ENCODE peak calls at places on chromosomes 5 and 9, in seven cellular contexts. X is heart right ventricle; O is naive thymus-derived CD4-positive, alpha-beta T cell; U is thoracic aorta; Y is Caco-2; J is heart left ventricle; F is suprapubic skin. K is an unnamed sample. For H3K9me3 and H3K27me3, the result is how much of the 10 kb centered on the place peaks cover.

GRCh38 chr5:142960309-142960696 is 190.1 kb downstream of the ARHGAP26 start:
- DNase-seq in F (no peak), O (no peak), X (no peak), J (no peak), Y (no peak), U (no peak), K (no peak)

GRCh38 chr5:14664270-14665109 is at the start of gene OTULIN:
- DNase-seq in F (peak), Y (peak), U (peak), J (peak), X (peak), O (peak), K (peak)

GRCh38 chr5:58248221-58248620 is 211.7 kb downstream of the PLK2 start:
- DNase-seq in X (no peak), U (no peak), J (no peak), F (no peak), Y (no peak), O (no peak), K (no peak)

GRCh38 chr9:130465383-130466096 is 20.8 kb downstream of the ASS1 start:
- DNase-seq in Y (no peak), X (no peak), O (no peak), J (no peak), F (no peak), U (no peak), K (no peak)

GRCh38 chr5:33072296-33072695 is 361.2 kb downstream of the NPR3 start:
- DNase-seq in F (no peak), O (no peak), U (no peak), X (no peak), J (no peak), Y (no peak), K (no peak)

GRCh38 chr9:116475201-116475600 is 211.9 kb upstream of the TRIM32 start:
- DNase-seq in Y (no peak), J (no peak), F (no peak), X (no peak), U (no peak), O (no peak), K (no peak)

GRCh38 chr9:136742640-136743391 is at the start of gene LCN10:
- DNase-seq in U (no peak), F (no peak), X (no peak), J (no peak), Y (no peak), O (no peak), K (no peak)

GRCh38 chr5:156920042-156920860 is 42.8 kb downstream of the TIMD4 start:
- DNase-seq in J (no peak), F (no peak), O (no peak), U (no peak), X (no peak), Y (no peak), K (no peak)

GRCh38 chr9:38084556-38084880 is 15.5 kb upstream of the SHB start:
- DNase-seq in F (peak), Y (no peak), U (no peak), J (no peak), O (no peak), X (no peak), K (no peak)

GRCh38 chr5:56024810-56025302 is 30.1 kb upstream of the IL6ST start:
- DNase-seq in U (no peak), J (no peak), Y (no peak), X (no peak), O (no peak), F (no peak), K (no peak)

GRCh38 chr5:147822686-147823491 is 8.6 kb downstream of the SPINK1 start:
- DNase-seq in Y (no peak), O (peak), X (peak), F (no peak), J (peak), U (no peak), K (peak)

GRCh38 chr9:130143974-130144373 is 28.2 kb upstream of the NCS1 start:
- DNase-seq in O (no peak), U (no peak), Y (no peak), J (peak), F (no peak), X (peak), K (no peak)

GRCh38 chr5:52945040-52945439 is 44.1 kb upstream of the ITGA2 start:
- DNase-seq in O (no peak), J (no peak), X (no peak), U (no peak), F (no peak), Y (no peak), K (no peak)

GRCh38 chr5:32076699-32077695 is 97.1 kb downstream of the GOLPH3 start:
- DNase-seq in U (no peak), O (peak), Y (no peak), J (peak), F (peak), X (peak), K (no peak)

GRCh38 chr5:147887026-147887627 is 8.6 kb downstream of the SCGB3A2 start:
- DNase-seq in X (no peak), J (no peak), U (no peak), Y (no peak), F (no peak), O (no peak), K (no peak)

GRCh38 chr5:125424374-125424773 is 677.9 kb upstream of the ZNF608 start:
- DNase-seq in U (no peak), X (no peak), Y (no peak), F (no peak), O (no peak), J (no peak), K (no peak)

GRCh38 chr9:134161647-134162046 is 2.7 kb downstream of the RNU6ATAC start:
- DNase-seq in Y (no peak), O (no peak), X (no peak), F (no peak), J (no peak), U (no peak), K (no peak)

GRCh38 chr5:2207966-2208544 is 325.3 kb upstream of the IRX4 start:
- DNase-seq in O (no peak), U (no peak), F (no peak), X (no peak), Y (no peak), J (no peak), K (peak)

GRCh38 chr5:145991044-145991575 is 54.7 kb downstream of the SH3RF2 start:
- DNase-seq in Y (no peak), U (no peak), X (no peak), J (no peak), O (no peak), F (no peak), K (no peak)

GRCh38 chr9:97382099-97382718 is 29.7 kb upstream of the TDRD7 start:
- DNase-seq in U (no peak), X (no peak), Y (no peak), F (no peak), J (no peak), O (no peak), K (no peak)

GRCh38 chr9:137136261-137136925 is 2.6 kb upstream of the GRIN1 start:
- DNase-seq in O (no peak), X (no peak), U (no peak), F (no peak), J (no peak), Y (no peak), K (no peak)

GRCh38 chr5:59766394-59766793 is 127.1 kb downstream of the PDE4D start:
- DNase-seq in Y (no peak), F (no peak), J (peak), X (peak), U (no peak), O (no peak), K (no peak)

GRCh38 chr5:170632985-170633234 is 129.1 kb downstream of the KCNIP1 start:
- DNase-seq in J (peak), F (no peak), O (peak), X (peak), U (peak), Y (peak), K (peak)

GRCh38 chr9:106312913-106313312 is 550.1 kb upstream of the ZNF462 start:
- DNase-seq in F (no peak), Y (no peak), J (no peak), U (no peak), X (no peak), O (no peak), K (no peak)

GRCh38 chr9:129602598-129603415 is 18.1 kb downstream of the C9orf50 start:
- DNase-seq in U (no peak), X (no peak), O (no peak), Y (no peak), J (no peak), F (no peak), K (no peak)

GRCh38 chr5:91361055-91361701 is 21.9 kb downstream of the ARRDC3 start:
- DNase-seq in X (no peak), F (no peak), Y (no peak), J (no peak), O (no peak), U (no peak), K (no peak)

GRCh38 chr5:123517479-123517878 is 5.5 kb downstream of the CSNK1G3 start:
- DNase-seq in X (no peak), F (no peak), Y (no peak), O (no peak), J (no peak), U (no peak), K (no peak)

GRCh38 chr5:123518111-123518510 is 6.1 kb downstream of the CSNK1G3 start:
- DNase-seq in Y (no peak), X (no peak), U (no peak), O (no peak), F (no peak), J (no peak), K (no peak)

GRCh38 chr5:123515904-123516303 is 3.9 kb downstream of the CSNK1G3 start:
- DNase-seq in Y (no peak), X (no peak), U (no peak), J (no peak), O (peak), F (no peak), K (no peak)

GRCh38 chr5:123524146-123524545 is 12.2 kb downstream of the CSNK1G3 start:
- DNase-seq in U (no peak), X (no peak), F (no peak), Y (no peak), O (no peak), J (no peak), K (no peak)

GRCh38 chr5:123520677-123521247 is 8.8 kb downstream of the CSNK1G3 start:
- DNase-seq in O (no peak), Y (no peak), U (no peak), F (no peak), J (no peak), X (no peak), K (no peak)
- H3K4me3 ChIP-seq in O (no peak), Y (no peak), U (no peak), F (no peak), J (no peak), X (no peak), K (no peak)

GRCh38 chr5:63803165-63803564 is 159.1 kb downstream of the HTR1A start:
- DNase-seq in X (no peak), J (no peak), Y (no peak), O (no peak), F (no peak), U (no peak), K (no peak)
- H3K9me3 ChIP-seq in X (under half), J (under half), Y (under half), O (under half), F (under half), U (under half), K (under half)

GRCh38 chr9:95515272-95516113 is 1.3 kb downstream of the PTCH1 start:
- DNase-seq in X (no peak), U (no peak), Y (peak), O (peak), J (peak), F (no peak), K (no peak)
- H3K27me3 ChIP-seq in X (under half), U (under half), Y (under half), O (under half), J (under half), F (under half), K (under half)

GRCh38 chr5:168329302-168329701 is 37.9 kb downstream of the WWC1 start:
- DNase-seq in O (no peak), U (no peak), Y (no peak), J (no peak), X (no peak), F (no peak), K (no peak)
- H3K4me3 ChIP-seq in O (no peak), U (no peak), Y (no peak), J (no peak), X (no peak), F (no peak), K (no peak)

GRCh38 chr5:180250329-180250728 is 41.3 kb upstream of the RASGEF1C start:
- DNase-seq in O (no peak), X (no peak), F (no peak), J (no peak), U (no peak), Y (no peak), K (no peak)
- H3K9me3 ChIP-seq in O (under half), X (half or more), F (under half), J (half or more), U (half or more), Y (under half), K (half or more)

GRCh38 chr5:135835766-135836165 is 1.3 kb downstream of the SLC25A48 start:
- DNase-seq in X (no peak), J (no peak), F (peak), Y (no peak), U (no peak), O (no peak), K (no peak)
- H3K27me3 ChIP-seq in X (half or more), J (under half), F (under half), Y (under half), U (under half), O (under half), K (under half)

GRCh38 chr9:5453004-5453403 is 2.7 kb downstream of the CD274 start:
- DNase-seq in J (no peak), F (no peak), U (no peak), O (no peak), Y (no peak), X (no peak), K (no peak)

GRCh38 chr9:5453673-5454072 is 3.3 kb downstream of the CD274 start:
- DNase-seq in J (peak), O (no peak), U (no peak), F (no peak), X (no peak), Y (no peak), K (no peak)

GRCh38 chr9:5449521-5450359 is 602 bp upstream of the CD274 start:
- DNase-seq in O (no peak), J (no peak), Y (no peak), F (no peak), U (no peak), X (no peak), K (no peak)

GRCh38 chr9:5450360-5451051 is at the start of gene CD274:
- DNase-seq in X (peak), U (peak), Y (peak), F (peak), O (peak), J (peak), K (peak)

DNA sequence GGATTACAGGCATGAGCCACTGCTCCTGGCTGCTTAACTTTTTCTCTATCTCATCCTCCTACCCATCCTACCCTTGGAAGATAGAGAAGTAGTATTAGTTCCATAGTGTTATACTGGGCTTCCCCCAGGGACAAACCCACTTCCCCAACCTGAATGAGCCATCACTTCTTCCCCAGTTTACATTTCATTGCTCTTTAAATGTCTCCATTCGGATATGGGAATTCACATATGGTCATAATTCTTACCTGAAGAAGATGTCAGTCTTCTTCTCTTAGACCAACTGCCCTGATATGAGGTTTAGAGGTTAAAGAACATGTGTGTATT is 1.9 kb downstream of the CD274 start:
- DNase-seq in O (no peak), U (no peak), F (no peak), X (no peak), Y (no peak), J (no peak), K (no peak)
- H3K4me3 ChIP-seq in O (no peak), U (no peak), F (no peak), X (no peak), Y (no peak), J (no peak), K (no peak)

DNA sequence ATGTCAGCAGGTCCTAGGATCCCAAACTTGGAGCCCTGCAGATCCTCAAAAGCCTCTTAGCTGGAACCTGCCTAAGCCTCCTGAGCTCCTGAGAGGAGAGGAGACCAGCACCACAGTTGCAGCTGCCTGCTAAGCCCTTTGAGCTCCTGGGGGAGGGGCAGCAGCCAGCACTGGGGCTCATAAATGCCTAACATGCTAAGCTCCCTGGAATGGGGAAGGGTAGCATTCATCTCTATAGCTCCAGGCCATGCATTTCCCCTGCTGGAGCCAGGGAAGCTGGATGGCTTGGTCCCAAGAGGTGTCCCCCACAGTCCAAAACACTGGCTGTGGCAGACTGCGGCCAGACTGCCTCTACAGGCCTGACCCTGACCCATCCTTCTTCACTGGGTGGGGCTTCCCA is 182.7 kb downstream of the KCNN2 start:
- DNase-seq in X (no peak), J (no peak), F (no peak), U (no peak), O (no peak), Y (peak), K (no peak)
- H3K9me3 ChIP-seq in X (under half), J (under half), F (under half), U (under half), O (under half), Y (under half), K (under half)

GRCh38 chr9:98942906-98943681 is 613 bp upstream of the COL15A1 start:
- DNase-seq in O (no peak), F (peak), J (no peak), Y (no peak), U (no peak), X (no peak), K (no peak)

GRCh38 chr9:98940278-98940677 is 3.4 kb upstream of the COL15A1 start:
- DNase-seq in O (no peak), F (peak), X (peak), U (no peak), J (no peak), Y (no peak), K (no peak)

GRCh38 chr9:98944130-98945074 is 695 bp downstream of the COL15A1 start:
- DNase-seq in O (no peak), F (peak), U (no peak), X (no peak), J (no peak), Y (no peak), K (no peak)

GRCh38 chr9:98941946-98942523 is 1.7 kb upstream of the COL15A1 start:
- DNase-seq in X (no peak), Y (no peak), J (no peak), U (no peak), F (peak), O (no peak), K (no peak)

GRCh38 chr9:98943682-98944129 is at the start of gene COL15A1:
- DNase-seq in J (no peak), U (no peak), F (no peak), Y (no peak), O (no peak), X (no peak), K (no peak)
- H3K27me3 ChIP-seq in J (under half), U (under half), F (under half), Y (under half), O (under half), X (under half), K (under half)